ENCODE peak calls at places on chromosomes 4 and X, in seven cellular contexts. V is tibial nerve, W is heart left ventricle, C is body of pancreas, B is sigmoid colon, M is uterus, S is prostate gland. T is an unnamed sample. For H3K27me3, the result is how much of the 10 kb centered on the place peaks cover.

GRCh38 chr4:51884055-51884454 is 41.1 kb downstream of the DCUN1D4 start:
- DNase-seq in V (no peak), W (no peak), C (no peak), B (no peak), M (no peak), S (no peak), T (no peak)

GRCh38 chrX:140762061-140762460 is 52.5 kb downstream of the LINC00632 start:
- DNase-seq in V (peak), W (peak), C (peak), B (peak), M (no peak), S (peak), T (peak)

GRCh38 chr4:13248621-13249298 is 235.4 kb downstream of the RAB28 start:
- DNase-seq in V (no peak), W (no peak), C (no peak), B (no peak), M (no peak), S (no peak), T (no peak)

GRCh38 chr4:40317921-40318658 is 17.0 kb upstream of the CHRNA9 start:
- DNase-seq in V (no peak), W (no peak), C (no peak), B (no peak), M (no peak), S (no peak), T (no peak)

GRCh38 chrX:136711147-136711546 is 63.2 kb downstream of the CD40LG start:
- DNase-seq in V (peak), W (peak), C (peak), B (peak), M (peak), S (peak), T (no peak)

GRCh38 chr4:91092398-91092955 is 965.3 kb downstream of the CCSER1 start:
- DNase-seq in V (no peak), W (no peak), C (no peak), B (no peak), M (no peak), S (peak), T (no peak)

GRCh38 chr4:69849297-69849696 is 10.6 kb downstream of the SULT1E1 start:
- DNase-seq in V (no peak), W (no peak), C (no peak), B (no peak), M (no peak), S (no peak), T (no peak)

GRCh38 chr4:121697626-121698025 is 846 bp upstream of the ANXA5 start:
- DNase-seq in V (no peak), W (no peak), C (no peak), B (no peak), M (no peak), S (no peak), T (no peak)

GRCh38 chrX:67604979-67605703 is 61.3 kb downstream of the AR start:
- DNase-seq in V (no peak), W (no peak), C (no peak), B (no peak), M (no peak), S (no peak), T (no peak)

GRCh38 chr4:71230258-71230594 is 108.6 kb upstream of the SLC4A4 start:
- DNase-seq in V (no peak), W (no peak), C (peak), B (no peak), M (no peak), S (no peak), T (no peak)

GRCh38 chr4:56728512-56728911 is 47.4 kb upstream of the HOPX start:
- DNase-seq in V (peak), W (peak), C (peak), B (peak), M (peak), S (peak), T (no peak)

GRCh38 chr4:73661646-73662119 is 41.4 kb upstream of the RASSF6 start:
- DNase-seq in V (no peak), W (no peak), C (no peak), B (no peak), M (no peak), S (no peak), T (no peak)

DNA sequence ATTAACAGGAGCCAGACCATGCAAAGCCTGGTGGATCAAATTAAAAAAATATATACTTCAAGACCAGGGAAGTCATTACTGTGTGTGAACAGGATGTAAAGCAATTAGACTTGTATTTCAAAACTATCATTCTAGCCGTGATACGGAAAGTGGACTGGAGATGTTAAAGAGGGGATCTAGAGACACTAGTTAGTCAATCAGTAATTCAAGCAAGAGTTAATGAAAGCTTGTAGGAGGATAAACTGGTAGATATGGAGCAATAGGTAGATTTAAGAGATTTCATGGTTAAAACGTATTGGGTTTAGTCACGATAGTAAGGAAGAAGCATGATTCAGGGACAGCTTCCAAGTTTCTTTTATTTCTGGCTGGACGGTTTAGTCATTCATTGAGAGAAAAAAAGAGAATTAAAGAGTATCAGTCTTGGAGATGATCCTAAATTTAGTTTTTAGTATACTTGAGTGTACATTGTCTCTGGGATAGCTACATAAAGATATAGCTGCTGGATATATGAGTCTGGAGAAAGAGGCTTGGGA is 3.9 kb downstream of the MAD2L1 start:
- DNase-seq in V (no peak), W (no peak), C (no peak), B (no peak), M (no peak), S (no peak), T (no peak)
- H3K27me3 ChIP-seq in V (under half), W (under half), C (under half), B (under half), M (under half), S (under half), T (under half)

GRCh38 chr4:2963185-2964076 is at the start of the genes GRK4 and NOP14:
- DNase-seq in V (peak), W (peak), C (peak), B (peak), M (peak), S (peak), T (peak)
- TF ChIP-seq POLR2A in V (peak), W (no peak), C (peak), B (no peak), M (peak), S (peak), T (peak)

DNA sequence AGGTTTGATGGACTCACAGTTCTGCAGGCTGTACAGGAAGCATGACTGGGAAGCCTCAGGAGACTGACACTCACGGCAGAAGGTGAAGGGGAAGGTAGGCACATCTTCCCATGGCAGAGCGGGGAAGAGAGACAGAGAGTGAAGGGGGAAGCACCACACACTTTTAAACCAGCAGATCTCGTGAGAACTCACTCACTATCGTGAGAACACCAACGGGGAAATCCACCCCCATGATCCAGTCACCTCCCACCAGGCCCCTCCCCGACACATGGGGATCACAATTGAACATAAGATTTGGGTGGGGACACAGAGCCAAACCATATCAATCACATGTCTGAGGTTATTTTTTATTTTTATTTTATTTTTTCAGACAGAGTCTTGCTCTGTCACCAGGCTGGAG is 4.9 kb upstream of the NAT8L start:
- DNase-seq in V (no peak), W (no peak), C (no peak), B (no peak), M (no peak), S (no peak), T (no peak)
- H3K27me3 ChIP-seq in V (half or more), W (under half), C (under half), B (under half), M (under half), S (under half), T (under half)

GRCh38 chr4:141406237-141406636 is 185.5 kb downstream of the ZNF330 start:
- DNase-seq in V (no peak), W (no peak), C (no peak), B (no peak), M (no peak), S (no peak), T (no peak)

GRCh38 chr4:141403782-141404181 is 183.1 kb downstream of the ZNF330 start:
- DNase-seq in V (no peak), W (no peak), C (no peak), B (no peak), M (no peak), S (no peak), T (no peak)

GRCh38 chr4:141402696-141403095 is 182.0 kb downstream of the ZNF330 start:
- DNase-seq in V (no peak), W (no peak), C (no peak), B (no peak), M (no peak), S (no peak), T (no peak)
- TF ChIP-seq POLR2A in V (no peak), W (no peak), C (no peak), B (no peak), M (no peak), S (no peak), T (no peak)

GRCh38 chr4:184228306-184228705 is 10.6 kb upstream of the ENPP6 start:
- DNase-seq in V (no peak), W (no peak), C (no peak), B (no peak), M (no peak), S (no peak), T (no peak)
- H3K27me3 ChIP-seq in V (under half), W (under half), C (under half), B (under half), M (under half), S (under half), T (under half)

GRCh38 chrX:71215335-71215912 is 7.6 kb upstream of the GJB1 start:
- DNase-seq in V (no peak), W (no peak), C (peak), B (no peak), M (no peak), S (peak), T (no peak)
- TF ChIP-seq POLR2A in V (no peak), W (no peak), C (peak), B (no peak), M (no peak), S (no peak), T (no peak)